ENCODE peak calls at places on chromosomes 2 and 18, in five cellular contexts. C, J, M, D and R are unnamed samples.

GRCh38 chr18:11808001-11808855 is 43.0 kb upstream of the CHMP1B start:
- DNase-seq in C (no peak), J (peak; percentile 90), M (no peak), D (no peak), R (no peak)

GRCh38 chr2:96933528-96933927 is 52.9 kb downstream of the FAM178B start:
- DNase-seq in C (peak; percentile 42), J (no peak), M (no peak), D (no peak), R (no peak)

GRCh38 chr18:57780318-57781127 is 22.6 kb downstream of the ATP8B1 start:
- DNase-seq in C (no peak), J (no peak), M (peak; percentile 82), D (no peak), R (no peak)

GRCh38 chr2:111031546-111032484 is 88.9 kb upstream of the BCL2L11 start:
- DNase-seq in C (no peak), J (no peak), M (no peak), D (no peak), R (no peak)

GRCh38 chr2:201237486-201238241 is 22.7 kb upstream of the CASP8 start:
- DNase-seq in C (no peak), J (no peak), M (no peak), D (no peak), R (no peak)

GRCh38 chr2:101002562-101003277 is 631 bp downstream of the RPL31 start:
- DNase-seq in C (no peak), J (no peak), M (peak; percentile 13), D (no peak), R (no peak)

GRCh38 chr2:106885981-106886915 is at the start of gene ST6GAL2:
- DNase-seq in C (peak; percentile 64), J (peak; percentile 82), M (peak; percentile 26), D (peak; percentile 14), R (no peak)

GRCh38 chr2:204033601-204034495 is 97.3 kb downstream of the ICOS start:
- DNase-seq in C (no peak), J (no peak), M (no peak), D (no peak), R (no peak)

GRCh38 chr18:48957616-48958015 is 6.9 kb upstream of the SMAD7 start:
- DNase-seq in C (no peak), J (no peak), M (no peak), D (no peak), R (no peak)

GRCh38 chr2:235605306-235605998 is 111.6 kb downstream of the AGAP1 start:
- DNase-seq in C (peak; percentile 88), J (peak; percentile 75), M (peak; percentile 98), D (no peak), R (no peak)

GRCh38 chr18:80112623-80113248 is 3.7 kb downstream of the ADNP2 start:
- DNase-seq in C (no peak), J (no peak), M (peak; percentile 41), D (no peak), R (no peak)

GRCh38 chr2:236345081-236345714 is 81.0 kb upstream of the ASB18 start:
- DNase-seq in C (no peak), J (no peak), M (no peak), D (no peak), R (no peak)

GRCh38 chr2:205984381-205984780 is 101.6 kb downstream of the INO80D start:
- DNase-seq in C (no peak), J (no peak), M (no peak), D (peak; percentile 9), R (no peak)

GRCh38 chr2:12317853-12318426 is 398.8 kb upstream of the TRIB2 start:
- DNase-seq in C (no peak), J (no peak), M (peak; percentile 89), D (no peak), R (no peak)

GRCh38 chr2:41998789-41999470 is 48.9 kb upstream of the PKDCC start:
- DNase-seq in C (no peak), J (no peak), M (peak; percentile 86), D (no peak), R (no peak)

GRCh38 chr18:50061876-50062517 is 132.9 kb downstream of the MYO5B start:
- DNase-seq in C (no peak), J (no peak), M (peak; percentile 33), D (no peak), R (no peak)

GRCh38 chr2:230441188-230441897 is 25.3 kb downstream of the SP100 start:
- DNase-seq in C (peak; percentile 45), J (no peak), M (peak; percentile 72), D (no peak), R (no peak)

GRCh38 chr2:9991221-9991620 is 39.7 kb downstream of the GRHL1 start:
- DNase-seq in C (no peak), J (no peak), M (no peak), D (no peak), R (no peak)

GRCh38 chr2:127624321-127625145 is 21.4 kb upstream of the GPR17 start:
- DNase-seq in C (no peak), J (no peak), M (no peak), D (no peak), R (no peak)

DNA sequence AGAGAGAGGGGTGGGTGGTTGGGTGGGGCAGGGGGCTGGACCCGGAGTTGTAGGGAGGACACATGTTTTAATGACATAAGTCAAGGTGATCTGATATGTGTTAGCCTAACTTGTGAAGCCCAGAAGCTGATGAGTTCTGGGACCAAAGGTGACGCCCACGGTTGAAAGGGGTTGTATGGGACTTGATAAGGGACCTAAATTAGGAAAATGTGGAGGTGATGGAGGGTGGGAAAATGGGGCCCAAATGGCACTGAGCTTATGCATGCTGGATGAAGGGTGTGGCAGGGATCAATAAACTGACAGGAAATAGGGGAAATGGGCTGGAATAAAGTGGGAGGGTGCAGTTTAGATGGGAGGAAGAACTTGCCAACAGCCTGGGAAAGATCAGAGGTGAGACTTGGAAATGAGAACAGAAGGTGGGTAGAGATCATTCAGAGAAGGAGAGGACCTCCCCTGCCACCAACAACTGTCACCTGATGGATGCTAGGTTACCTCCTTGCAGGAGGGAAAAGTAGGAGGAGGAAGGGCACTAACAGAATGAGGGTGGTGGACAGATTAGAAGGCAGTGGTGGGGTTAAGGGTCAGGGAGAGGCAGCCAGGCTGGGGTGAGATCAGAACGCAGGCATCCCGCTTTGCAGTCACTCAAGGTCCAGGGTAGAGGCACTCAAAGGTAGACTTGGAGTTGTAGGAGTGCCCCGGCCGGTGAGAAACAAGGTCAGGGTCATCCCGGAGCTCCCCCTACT is 15.3 kb downstream of the WNT10A start:
- DNase-seq in C (peak; percentile 53), J (peak; percentile 65), M (no peak), D (no peak), R (no peak)
- H3K4me3 ChIP-seq in C (no peak overlapping the region), J (no peak overlapping the region), M (no peak overlapping the region), D (no peak overlapping the region), R (no peak overlapping the region)

GRCh38 chr2:46811379-46812310 is 104.0 kb downstream of the MCFD2 start:
- DNase-seq in C (no peak), J (peak; percentile 9), M (no peak), D (no peak), R (peak; percentile 13)
- H3K4me3 ChIP-seq in C (no peak overlapping the region), J (no peak overlapping the region), M (peak overlapping the region; percentile 11), D (no peak overlapping the region), R (peak overlapping the region; percentile 46)

DNA sequence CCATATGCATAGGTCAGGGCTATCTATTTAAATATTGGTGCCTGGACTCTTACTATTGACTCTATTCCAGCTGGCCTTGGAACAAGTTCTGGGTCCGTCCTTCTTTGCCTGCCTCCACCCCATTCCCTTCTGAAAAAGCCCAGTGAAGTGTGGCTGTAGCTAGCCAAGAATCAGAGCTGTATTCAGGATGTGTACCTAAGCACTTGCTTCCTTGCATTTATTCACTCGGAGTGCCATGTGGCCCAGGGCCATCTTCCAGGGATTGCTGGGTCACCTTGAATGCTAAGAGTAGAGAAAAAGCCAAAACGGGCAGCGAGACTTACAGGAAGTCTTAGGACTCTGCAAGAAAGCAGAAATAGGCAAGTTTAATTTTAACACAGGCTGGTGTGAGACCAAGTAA is 4.0 kb downstream of the ITGA6 start:
- DNase-seq in C (no peak), J (no peak), M (no peak), D (no peak), R (peak; percentile 44)
- H3K4me3 ChIP-seq in C (peak overlapping the region; percentile 86), J (no peak overlapping the region), M (no peak overlapping the region), D (no peak overlapping the region), R (peak overlapping the region; percentile 77)

DNA sequence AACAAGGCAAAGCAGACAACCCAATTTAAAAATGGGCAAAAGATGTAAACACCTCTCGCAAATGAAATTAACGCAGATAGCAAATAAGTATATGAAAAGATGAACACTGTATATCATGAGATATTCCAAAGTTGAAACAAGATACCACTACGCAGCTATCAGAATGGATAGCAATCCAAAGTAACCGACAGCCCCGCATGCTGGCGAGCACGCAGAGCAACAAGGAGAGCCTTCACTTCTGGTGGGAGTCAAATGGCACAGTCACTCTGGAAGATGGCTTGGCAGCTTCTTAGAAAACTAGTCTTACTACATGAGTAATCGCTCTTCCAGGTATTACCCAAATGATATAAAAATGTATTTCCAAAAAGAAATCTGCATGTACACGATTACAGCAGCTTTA is 1.4 kb downstream of the NDUFA10 start:
- DNase-seq in C (no peak), J (no peak), M (no peak), D (no peak), R (no peak)
- H3K4me3 ChIP-seq in C (peak overlapping the region; percentile 99), J (peak overlapping the region; percentile 85), M (no peak overlapping the region), D (peak overlapping the region; percentile 90), R (no peak overlapping the region)

DNA sequence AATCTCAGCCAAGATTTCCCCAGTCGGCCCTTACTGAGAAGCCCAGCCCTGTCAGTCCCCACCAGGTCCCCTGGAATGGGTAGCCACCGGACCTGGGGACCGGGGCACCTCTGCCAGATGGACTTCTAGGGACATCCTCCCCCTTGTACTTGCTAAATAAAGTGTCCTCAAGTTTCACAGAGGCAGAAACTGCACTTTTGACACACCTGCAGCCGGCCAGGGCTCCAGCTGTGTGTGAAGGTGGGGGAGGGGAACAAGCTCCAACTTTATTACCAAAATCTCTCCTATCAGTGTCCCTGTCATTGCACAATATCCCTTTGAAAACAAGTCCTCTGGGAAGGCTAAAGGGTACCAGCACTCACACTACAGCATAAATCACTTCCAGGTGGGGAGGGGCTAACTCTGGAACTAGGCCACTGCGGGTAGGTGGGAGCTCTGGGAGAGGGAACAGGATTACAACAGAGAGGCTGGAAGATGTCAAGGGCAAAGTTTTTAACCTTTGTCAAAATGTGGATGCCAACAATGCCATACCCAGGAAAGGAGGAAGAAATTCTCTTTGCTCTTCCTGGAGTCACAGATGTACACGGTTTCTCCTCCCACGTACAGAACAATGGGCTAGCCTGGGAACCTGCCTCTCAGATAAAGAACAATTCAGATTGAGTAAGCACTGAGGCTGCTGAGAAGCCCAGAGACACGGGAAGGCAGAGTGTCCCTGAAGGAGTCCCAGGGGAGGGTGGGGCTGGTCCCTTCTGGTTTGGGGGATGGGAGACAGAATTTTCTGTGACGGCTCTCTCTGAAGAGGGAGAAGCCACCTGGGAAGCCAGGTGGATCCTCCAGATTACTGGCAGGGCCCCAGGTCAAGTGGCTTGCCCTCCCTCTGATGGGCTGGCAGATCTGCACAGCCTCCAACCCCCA is 11.0 kb downstream of the SDC1 start:
- DNase-seq in C (peak; percentile 69), J (peak; percentile 42), M (no peak), D (no peak), R (no peak)
- H3K4me3 ChIP-seq in C (no peak overlapping the region), J (no peak overlapping the region), M (no peak overlapping the region), D (peak overlapping the region; percentile 38), R (no peak overlapping the region)